ENCODE peak calls at places on chromosomes 1 and 21, in seven cellular contexts. R, N, P, J, U, F and M are unnamed samples.

GRCh38 chr1:66553846-66554245 is 19.9 kb downstream of the SGIP1 start:
- DNase-seq in R (no peak), P (no peak), F (no peak), J (no peak), U (no peak), N (no peak), M (no peak)

GRCh38 chr21:27306821-27307746 is 340.2 kb upstream of the ADAMTS5 start:
- DNase-seq in F (no peak), R (no peak), P (no peak), J (no peak), U (no peak), N (no peak), M (no peak)

GRCh38 chr1:37410080-37410479 is 64.3 kb upstream of the ZC3H12A start:
- DNase-seq in N (peak), U (no peak), J (no peak), F (no peak), R (no peak), P (no peak), M (no peak)

GRCh38 chr1:19465650-19466049 is 19.7 kb downstream of the CAPZB start:
- DNase-seq in U (no peak), P (no peak), R (no peak), J (no peak), F (no peak), N (no peak), M (no peak)

GRCh38 chr1:161096514-161096913 is 1.6 kb upstream of the KLHDC9 start:
- DNase-seq in N (no peak), R (no peak), U (no peak), P (no peak), F (no peak), J (no peak), M (no peak)

GRCh38 chr21:28099296-28099695 is 893.4 kb downstream of the LTN1 start:
- DNase-seq in P (no peak), R (no peak), J (no peak), U (no peak), N (no peak), F (no peak), M (no peak)

GRCh38 chr1:156359973-156360372 is 9.0 kb upstream of the RHBG start:
- DNase-seq in U (peak), R (no peak), P (no peak), F (no peak), N (no peak), J (no peak), M (peak)

GRCh38 chr1:58884706-58885661 is 101.1 kb upstream of the JUN start:
- DNase-seq in F (no peak), J (peak), N (no peak), R (no peak), U (no peak), P (no peak), M (no peak)

GRCh38 chr21:37787456-37787855 is 128.8 kb downstream of the KCNJ6 start:
- DNase-seq in P (no peak), F (no peak), J (no peak), R (no peak), N (no peak), U (no peak), M (no peak)

GRCh38 chr1:115669002-115669673 is 27.4 kb downstream of the VANGL1 start:
- DNase-seq in J (peak), P (no peak), U (no peak), R (peak), F (no peak), N (peak), M (no peak)

GRCh38 chr1:45107782-45108181 is 95.7 kb downstream of the UROD start:
- DNase-seq in J (no peak), R (no peak), F (no peak), U (no peak), N (no peak), P (no peak), M (no peak)

GRCh38 chr1:248884632-248885295 is 21.3 kb upstream of the PGBD2 start:
- DNase-seq in P (no peak), F (no peak), J (no peak), U (no peak), N (peak), R (no peak), M (no peak)

GRCh38 chr1:108704501-108704900 is 8.2 kb upstream of the FNDC7 start:
- DNase-seq in R (no peak), P (no peak), F (no peak), U (no peak), J (no peak), N (no peak), M (no peak)

GRCh38 chr1:231678021-231678432 is 51.4 kb downstream of the DISC1 start:
- DNase-seq in F (no peak), J (peak), U (no peak), N (no peak), R (no peak), P (no peak), M (no peak)

GRCh38 chr1:46528297-46528955 is 23.0 kb downstream of the KNCN start:
- DNase-seq in N (peak), U (no peak), P (no peak), F (no peak), J (no peak), R (no peak), M (no peak)

GRCh38 chr1:118101445-118101844 is 83.6 kb downstream of the SPAG17 start:
- DNase-seq in J (no peak), F (no peak), R (no peak), P (no peak), N (no peak), U (no peak), M (peak)

GRCh38 chr1:9787702-9788101 is 36.1 kb downstream of the CLSTN1 start:
- DNase-seq in R (no peak), P (peak), F (no peak), J (no peak), U (no peak), N (no peak), M (no peak)

GRCh38 chr1:206739411-206740076 is 31.0 kb upstream of the IL19 start:
- DNase-seq in J (no peak), U (no peak), P (peak), F (no peak), R (no peak), N (no peak), M (peak)

GRCh38 chr1:11701551-11701961 is 10.0 kb downstream of the DRAXIN start:
- DNase-seq in P (no peak), N (no peak), F (no peak), R (no peak), U (peak), J (no peak), M (no peak)

GRCh38 chr1:167974698-167975097 is 37.8 kb upstream of the MPC2 start:
- DNase-seq in F (no peak), U (no peak), J (peak), P (no peak), N (no peak), R (no peak), M (no peak)

GRCh38 chr1:150692720-150693119 is 4.2 kb downstream of the GOLPH3L start:
- DNase-seq in J (no peak), R (no peak), N (no peak), U (no peak), F (no peak), P (no peak), M (no peak)

GRCh38 chr1:54302951-54303843 is 103.0 kb downstream of the SSBP3 start:
- DNase-seq in N (no peak), U (peak), R (no peak), P (no peak), J (no peak), F (no peak), M (no peak)

GRCh38 chr21:17732306-17732705 is 86.8 kb downstream of the C21orf91 start:
- DNase-seq in U (peak), J (no peak), F (no peak), R (no peak), P (no peak), N (no peak), M (no peak)

GRCh38 chr1:8424539-8425116 is 106.7 kb downstream of the SLC45A1 start:
- DNase-seq in N (no peak), P (no peak), U (no peak), F (no peak), R (peak), J (no peak), M (no peak)

GRCh38 chr1:179447489-179447888 is 81.7 kb downstream of the AXDND1 start:
- DNase-seq in U (no peak), N (peak), F (no peak), P (no peak), J (peak), R (peak), M (no peak)

GRCh38 chr1:66374148-66374547 is 159.8 kb upstream of the SGIP1 start:
- DNase-seq in U (no peak), F (no peak), R (no peak), J (no peak), P (peak), N (no peak), M (no peak)

GRCh38 chr1:224502459-224503160 is 68.0 kb upstream of the WDR26 start:
- DNase-seq in N (peak), U (peak), R (no peak), J (no peak), F (no peak), P (no peak), M (peak)

GRCh38 chr1:223076382-223076781 is 66.7 kb downstream of the TLR5 start:
- DNase-seq in N (no peak), F (no peak), P (no peak), R (no peak), J (no peak), U (no peak), M (no peak)

DNA sequence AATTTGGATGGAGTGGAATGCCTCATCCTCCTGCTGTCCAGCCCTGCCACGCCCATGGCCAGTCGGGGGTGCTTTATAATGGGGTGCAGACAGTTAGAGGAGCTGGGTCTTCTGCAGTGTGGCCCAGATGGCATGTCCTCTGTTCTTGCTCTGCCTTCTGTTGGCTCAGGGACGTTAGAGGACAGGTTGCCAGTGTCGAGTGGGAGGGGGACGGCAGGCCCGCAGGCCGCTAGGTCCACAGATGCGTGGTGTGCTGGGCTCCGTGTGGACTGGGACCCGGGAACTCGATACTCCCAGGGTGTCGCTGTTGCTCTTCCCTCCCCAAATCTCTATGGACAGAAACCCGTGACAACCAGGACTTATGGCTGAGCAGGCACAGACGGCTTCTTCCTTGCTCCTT is 33.3 kb downstream of the SIM2 start:
- DNase-seq in U (no peak), N (no peak), R (no peak), P (no peak), J (no peak), F (no peak), M (no peak)
- TF ChIP-seq JUND in U (no peak), N (no peak), R (no peak), P (no peak), J (no peak), F (no peak), M (no peak)

GRCh38 chr1:31691446-31691845 is 12.4 kb downstream of the COL16A1 start:
- DNase-seq in N (no peak), F (no peak), U (no peak), R (no peak), P (no peak), J (no peak), M (no peak)
- TF ChIP-seq JUND in N (no peak), F (no peak), U (no peak), R (no peak), P (no peak), J (no peak), M (no peak)

GRCh38 chr1:242405947-242406346 is 118.5 kb downstream of the PLD5 start:
- DNase-seq in J (no peak), N (no peak), R (no peak), P (no peak), U (no peak), F (no peak), M (no peak)
- TF ChIP-seq JUND in J (no peak), N (no peak), R (no peak), P (no peak), U (no peak), F (no peak), M (no peak)

DNA sequence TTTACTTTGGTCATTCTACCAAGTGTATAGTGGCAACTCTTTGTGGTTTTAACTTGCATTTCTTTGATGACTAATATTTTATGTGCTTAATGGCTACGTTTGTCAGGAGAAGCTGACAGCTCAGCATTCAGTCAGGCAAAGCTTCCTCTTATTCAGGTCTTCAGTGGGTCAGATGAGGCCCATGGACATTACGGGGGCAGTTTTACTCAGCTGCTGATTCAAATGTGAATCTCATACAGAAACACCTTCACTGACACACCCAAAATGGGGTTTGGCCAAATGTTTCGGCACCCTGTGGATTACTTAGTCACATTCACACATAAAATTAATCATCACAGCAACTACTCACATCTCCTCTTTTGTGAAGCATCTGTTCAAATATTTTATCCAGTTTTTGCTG is 104.9 kb upstream of the PLD5 start:
- DNase-seq in N (no peak), U (no peak), R (no peak), F (no peak), J (no peak), P (no peak), M (no peak)
- TF ChIP-seq JUND in N (no peak), U (no peak), R (no peak), F (no peak), J (no peak), P (no peak), M (no peak)

GRCh38 chr1:235648954-235649721 is 446 bp downstream of the GNG4 start:
- DNase-seq in P (no peak), N (no peak), R (no peak), U (peak), J (peak), F (no peak), M (peak)
- TF ChIP-seq JUND in P (no peak), N (no peak), R (no peak), U (no peak), J (peak), F (no peak), M (no peak)